ENCODE peak calls at places on chromosomes 6 and 20, in seven cellular contexts. S is T-helper 17 cell, I is endodermal cell, D is ELF-1, C is nucleus accumbens, Z is uterus, W is Right ventricle myocardium inferior. X is an unnamed sample.

GRCh38 chr6:126118934-126119333 is 132.6 kb downstream of the TRMT11 start:
- DNase-seq in S (no peak), I (no peak), D (no peak), C (no peak), Z (no peak), W (no peak), X (no peak)

GRCh38 chr20:10652660-10653191 is 21.1 kb downstream of the JAG1 start:
- DNase-seq in S (no peak), I (no peak), D (no peak), C (no peak), Z (no peak), W (no peak), X (no peak)

GRCh38 chr20:49418156-49418555 is 64.3 kb downstream of the KCNB1 start:
- DNase-seq in S (no peak), I (no peak), D (no peak), C (no peak), Z (no peak), W (no peak), X (no peak)

GRCh38 chr20:1291191-1291741 is 25.2 kb downstream of the SNPH start:
- DNase-seq in S (no peak), I (no peak), D (no peak), C (no peak), Z (no peak), W (no peak), X (no peak)

GRCh38 chr6:52505726-52506501 is 70.9 kb downstream of the TRAM2 start:
- DNase-seq in S (no peak), I (peak), D (no peak), C (no peak), Z (no peak), W (no peak), X (no peak)

GRCh38 chr6:150646228-150646627 is 46.5 kb downstream of the PLEKHG1 start:
- DNase-seq in S (no peak), I (no peak), D (no peak), C (no peak), Z (no peak), W (no peak), X (no peak)

GRCh38 chr6:101761124-101761601 is 367.7 kb downstream of the GRIK2 start:
- DNase-seq in S (no peak), I (no peak), D (no peak), C (no peak), Z (no peak), W (no peak), X (no peak)

GRCh38 chr6:11043961-11044711 is at the start of gene ELOVL2:
- DNase-seq in S (no peak), I (peak), D (peak), C (no peak), Z (no peak), W (peak), X (no peak)

GRCh38 chr6:9461161-9461560 is 953.7 kb downstream of the TFAP2A start:
- DNase-seq in S (no peak), I (no peak), D (no peak), C (no peak), Z (no peak), W (no peak), X (no peak)

GRCh38 chr6:71334768-71335167 is 46.2 kb downstream of the OGFRL1 start:
- DNase-seq in S (no peak), I (no peak), D (no peak), C (no peak), Z (no peak), W (no peak), X (peak)